ENCODE peak calls at places on chromosome 13, in four cellular contexts. One of them, this sample, is unnamed.

GRCh38 chr13:93151277-93151676 is 75.3 kb upstream of the GPC6 start:
- DNase-seq in left cardiac atrium: no peak
- DNase-seq in GM12892: no peak
- DNase-seq in AML-193: peak
- DNase-seq in this sample: peak

GRCh38 chr13:106847049-106847448 is 279.1 kb upstream of the ARGLU1 start:
- DNase-seq in left cardiac atrium: no peak
- DNase-seq in GM12892: no peak
- DNase-seq in AML-193: no peak
- DNase-seq in this sample: no peak

GRCh38 chr13:33637978-33638743 is 179.8 kb upstream of the RFC3 start:
- DNase-seq in left cardiac atrium: no peak
- DNase-seq in GM12892: no peak
- DNase-seq in AML-193: no peak
- DNase-seq in this sample: no peak

GRCh38 chr13:45626731-45627374 is 11.3 kb upstream of the ERICH6B start:
- DNase-seq in left cardiac atrium: no peak
- DNase-seq in GM12892: no peak
- DNase-seq in AML-193: no peak
- DNase-seq in this sample: peak

GRCh38 chr13:45328661-45329105 is 12.3 kb downstream of the TPT1 start:
- DNase-seq in left cardiac atrium: no peak
- DNase-seq in GM12892: no peak
- DNase-seq in AML-193: no peak
- DNase-seq in this sample: no peak

GRCh38 chr13:51397262-51397933 is 55.4 kb downstream of the INTS6 start:
- DNase-seq in left cardiac atrium: no peak
- DNase-seq in GM12892: no peak
- DNase-seq in AML-193: no peak
- DNase-seq in this sample: no peak

GRCh38 chr13:75153834-75154233 is 328.1 kb downstream of the TBC1D4 start:
- DNase-seq in left cardiac atrium: no peak
- DNase-seq in GM12892: no peak
- DNase-seq in AML-193: peak
- DNase-seq in this sample: no peak

GRCh38 chr13:28171266-28171665 is 32.9 kb downstream of the PAN3 start:
- DNase-seq in left cardiac atrium: no peak
- DNase-seq in GM12892: no peak
- DNase-seq in AML-193: no peak
- DNase-seq in this sample: no peak

GRCh38 chr13:51297556-51297955 is 41.9 kb upstream of the SERPINE3 start:
- DNase-seq in left cardiac atrium: no peak
- DNase-seq in GM12892: no peak
- DNase-seq in AML-193: no peak
- DNase-seq in this sample: no peak

GRCh38 chr13:37306778-37307544 is 201.5 kb upstream of the CSNK1A1L start:
- DNase-seq in left cardiac atrium: no peak
- DNase-seq in GM12892: no peak
- DNase-seq in AML-193: no peak
- DNase-seq in this sample: no peak

GRCh38 chr13:94765814-94766213 is 53.5 kb upstream of the SOX21 start:
- DNase-seq in left cardiac atrium: no peak
- DNase-seq in GM12892: no peak
- DNase-seq in AML-193: no peak
- DNase-seq in this sample: no peak

GRCh38 chr13:99357920-99358319 is 50.7 kb upstream of the GPR183 start:
- DNase-seq in left cardiac atrium: no peak
- DNase-seq in GM12892: no peak
- DNase-seq in AML-193: no peak
- DNase-seq in this sample: no peak

GRCh38 chr13:111610077-111610476 is 289.6 kb downstream of the TEX29 start:
- DNase-seq in left cardiac atrium: no peak
- DNase-seq in GM12892: no peak
- DNase-seq in AML-193: no peak
- DNase-seq in this sample: peak

GRCh38 chr13:44854264-44855060 is 134.8 kb downstream of the NUFIP1 start:
- DNase-seq in left cardiac atrium: peak
- DNase-seq in GM12892: no peak
- DNase-seq in AML-193: no peak
- DNase-seq in this sample: no peak

GRCh38 chr13:63139277-63139676 is 1723.6 kb upstream of the PCDH20 start:
- DNase-seq in left cardiac atrium: no peak
- DNase-seq in GM12892: no peak
- DNase-seq in AML-193: no peak
- DNase-seq in this sample: no peak

GRCh38 chr13:40342461-40342860 is 324.0 kb downstream of the FOXO1 start:
- DNase-seq in left cardiac atrium: no peak
- DNase-seq in GM12892: no peak
- DNase-seq in AML-193: no peak
- DNase-seq in this sample: no peak

GRCh38 chr13:95660981-95661581 is 15.9 kb upstream of the DNAJC3 start:
- DNase-seq in left cardiac atrium: no peak
- DNase-seq in GM12892: no peak
- DNase-seq in AML-193: peak
- DNase-seq in this sample: peak

GRCh38 chr13:46530084-46530935 is 22.7 kb upstream of the LRCH1 start:
- DNase-seq in left cardiac atrium: no peak
- DNase-seq in GM12892: no peak
- DNase-seq in AML-193: no peak
- DNase-seq in this sample: no peak

GRCh38 chr13:23740002-23740401 is 149.2 kb downstream of the MIPEP start:
- DNase-seq in left cardiac atrium: no peak
- DNase-seq in GM12892: no peak
- DNase-seq in AML-193: no peak
- DNase-seq in this sample: no peak

GRCh38 chr13:105817498-105817897 is 718.0 kb downstream of the EFNB2 start:
- DNase-seq in left cardiac atrium: no peak
- DNase-seq in GM12892: no peak
- DNase-seq in AML-193: no peak
- DNase-seq in this sample: no peak

GRCh38 chr13:33292712-33293111 is 7.2 kb upstream of the STARD13 start:
- DNase-seq in left cardiac atrium: no peak
- DNase-seq in GM12892: no peak
- DNase-seq in AML-193: no peak
- DNase-seq in this sample: no peak

GRCh38 chr13:113623491-113624234 is 34.3 kb downstream of the ATP4B start:
- DNase-seq in left cardiac atrium: no peak
- DNase-seq in GM12892: no peak
- DNase-seq in AML-193: peak
- DNase-seq in this sample: no peak

GRCh38 chr13:34258646-34259386 is 440.9 kb downstream of the RFC3 start:
- DNase-seq in left cardiac atrium: no peak
- DNase-seq in GM12892: no peak
- DNase-seq in AML-193: no peak
- DNase-seq in this sample: no peak

GRCh38 chr13:42355118-42355840 is 83.3 kb downstream of the AKAP11 start:
- DNase-seq in left cardiac atrium: no peak
- DNase-seq in GM12892: no peak
- DNase-seq in AML-193: no peak
- DNase-seq in this sample: no peak

GRCh38 chr13:24180743-24181384 is 20.3 kb downstream of the SPATA13 start:
- DNase-seq in left cardiac atrium: no peak
- DNase-seq in GM12892: no peak
- DNase-seq in AML-193: no peak
- DNase-seq in this sample: no peak

GRCh38 chr13:24341439-24341838 is 32.1 kb downstream of the C1QTNF9 start:
- DNase-seq in left cardiac atrium: no peak
- DNase-seq in GM12892: no peak
- DNase-seq in AML-193: no peak
- DNase-seq in this sample: no peak

GRCh38 chr13:95957331-95957730 is 95.9 kb downstream of the UGGT2 start:
- DNase-seq in left cardiac atrium: no peak
- DNase-seq in GM12892: no peak
- DNase-seq in AML-193: no peak
- DNase-seq in this sample: no peak

GRCh38 chr13:27425151-27425917 is 915 bp downstream of the GTF3A start:
- DNase-seq in left cardiac atrium: no peak
- DNase-seq in GM12892: no peak
- DNase-seq in AML-193: no peak
- DNase-seq in this sample: no peak

GRCh38 chr13:74641586-74641985 is 507.4 kb upstream of the KLF12 start:
- DNase-seq in left cardiac atrium: no peak
- DNase-seq in GM12892: no peak
- DNase-seq in AML-193: no peak
- DNase-seq in this sample: no peak

GRCh38 chr13:33676700-33677048 is 141.3 kb upstream of the RFC3 start:
- DNase-seq in left cardiac atrium: peak
- DNase-seq in GM12892: no peak
- DNase-seq in AML-193: peak
- DNase-seq in this sample: peak

GRCh38 chr13:36736119-36736726 is 62.4 kb downstream of the SERTM1 start:
- DNase-seq in left cardiac atrium: peak
- DNase-seq in GM12892: peak
- DNase-seq in AML-193: peak
- DNase-seq in this sample: peak

GRCh38 chr13:65872448-65872847 is 1357.7 kb downstream of the PCDH9 start:
- DNase-seq in left cardiac atrium: no peak
- DNase-seq in GM12892: no peak
- DNase-seq in AML-193: no peak
- DNase-seq in this sample: no peak

GRCh38 chr13:67147257-67148218 is 82.6 kb downstream of the PCDH9 start:
- DNase-seq in left cardiac atrium: no peak
- DNase-seq in GM12892: no peak
- DNase-seq in AML-193: no peak
- DNase-seq in this sample: no peak

GRCh38 chr13:28535734-28536133 is 40.8 kb upstream of the FLT1 start:
- DNase-seq in left cardiac atrium: no peak
- DNase-seq in GM12892: no peak
- DNase-seq in AML-193: no peak
- DNase-seq in this sample: no peak